ENCODE peak calls at places on chromosomes 3 and 15, in seven cellular contexts. Z is body of pancreas; A is mesendoderm; U is AG10803; Q is CD8-positive, alpha-beta memory T cell; I is astrocyte of the spinal cord; F is cardiac muscle cell. T is an unnamed sample.
A peak's percentile ranks its signal among the peaks of the same experiment; 100 is the strongest.

GRCh38 chr3:7999363-7999762 is 502.3 kb upstream of the LMCD1 start:
- DNase-seq in Q (no peak), F (no peak), I (peak; percentile 13), U (no peak), A (peak; percentile 95), Z (no peak), T (peak; percentile 69)

GRCh38 chr3:8239718-8240698 is 261.6 kb upstream of the LMCD1 start:
- DNase-seq in I (peak; percentile 63), A (peak; percentile 69), Z (peak; percentile 24), Q (no peak), U (peak; percentile 63), F (peak; percentile 71), T (peak; percentile 52)

GRCh38 chr3:33665294-33665693 is 52.8 kb downstream of the CLASP2 start:
- DNase-seq in Q (no peak), F (no peak), U (no peak), A (no peak), I (no peak), Z (no peak), T (no peak)

GRCh38 chr15:69590932-69591524 is 138.4 kb downstream of the RPLP1 start:
- DNase-seq in F (no peak), A (no peak), Q (no peak), U (no peak), Z (no peak), I (no peak), T (no peak)

GRCh38 chr3:169286992-169287391 is 376.5 kb downstream of the MECOM start:
- DNase-seq in U (no peak), Z (no peak), A (peak; percentile 40), F (no peak), Q (no peak), I (no peak), T (no peak)

GRCh38 chr15:92810418-92811138 is 89.5 kb upstream of the CHD2 start:
- DNase-seq in I (peak; percentile 83), F (peak; percentile 56), Q (no peak), Z (peak; percentile 84), A (peak; percentile 47), U (peak; percentile 55), T (no peak)

GRCh38 chr3:117903226-117903625 is 1131.4 kb downstream of the IGSF11 start:
- DNase-seq in Z (no peak), F (no peak), A (no peak), I (peak; percentile 74), U (peak; percentile 89), Q (no peak), T (peak; percentile 37)

GRCh38 chr3:27114684-27115083 is 254.5 kb downstream of the NEK10 start:
- DNase-seq in U (no peak), F (no peak), I (peak; percentile 23), Z (no peak), A (peak; percentile 7), Q (no peak), T (no peak)

GRCh38 chr3:71721721-71722157 is 3.5 kb downstream of the EIF4E3 start:
- DNase-seq in A (no peak), U (no peak), Q (peak; percentile 61), Z (no peak), I (no peak), F (no peak), T (no peak)

GRCh38 chr15:68301300-68301699 is 23.8 kb downstream of the FEM1B start:
- DNase-seq in Q (no peak), F (no peak), Z (no peak), U (no peak), I (no peak), A (no peak), T (no peak)

GRCh38 chr3:9951962-9952805 is at the start of gene PRRT3:
- DNase-seq in U (peak; percentile 28), I (peak; percentile 32), F (peak; percentile 70), A (peak; percentile 64), Q (peak; percentile 69), Z (peak; percentile 30), T (no peak)

GRCh38 chr3:42518800-42519567 is 16.5 kb downstream of the VIPR1 start:
- DNase-seq in U (no peak), A (peak; percentile 65), I (no peak), F (peak; percentile 19), Z (peak; percentile 44), Q (peak; percentile 62), T (no peak)

GRCh38 chr3:128346562-128346961 is 120.1 kb downstream of the DNAJB8 start:
- DNase-seq in U (no peak), Z (no peak), A (no peak), F (no peak), Q (no peak), I (no peak), T (no peak)

GRCh38 chr3:115022214-115022613 is 124.9 kb downstream of the ZBTB20 start:
- DNase-seq in Z (no peak), F (no peak), A (no peak), I (no peak), Q (no peak), U (no peak), T (no peak)

GRCh38 chr15:43796566-43796965 is 3.5 kb downstream of the SERINC4 start:
- DNase-seq in Z (no peak), I (no peak), Q (no peak), A (no peak), F (no peak), U (no peak), T (no peak)

GRCh38 chr15:43794269-43795037 is 2.3 kb downstream of the SERF2 start:
- DNase-seq in A (peak; percentile 46), Z (peak; percentile 19), F (peak; percentile 46), U (peak; percentile 65), Q (no peak), I (peak; percentile 41), T (no peak)

GRCh38 chr15:43793647-43794046 is 1.5 kb downstream of the SERF2 start:
- DNase-seq in Z (no peak), F (no peak), U (no peak), I (no peak), A (no peak), Q (no peak), T (no peak)

GRCh38 chr15:43795197-43795596 is 3.1 kb downstream of the SERF2 start:
- DNase-seq in Z (no peak), I (no peak), F (no peak), Q (no peak), U (no peak), A (no peak), T (no peak)

DNA sequence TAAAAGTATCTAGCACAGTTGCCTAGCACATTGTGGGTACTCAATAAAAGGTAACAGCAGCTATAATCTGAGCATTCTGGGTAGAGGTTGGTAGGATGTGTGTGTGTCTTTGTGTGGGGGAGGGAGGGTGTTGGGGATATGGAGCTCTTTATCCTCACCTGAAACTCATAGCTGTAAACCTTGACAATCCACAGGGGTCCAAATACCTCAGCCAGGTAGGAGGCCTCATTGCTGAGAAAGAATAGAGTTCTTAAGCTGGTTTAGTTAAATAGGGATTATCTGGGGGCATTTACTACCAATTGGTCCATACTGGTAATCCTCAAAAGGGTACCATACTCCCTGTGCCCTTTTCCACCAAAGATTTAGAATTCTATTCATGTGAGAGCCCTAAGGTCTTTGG is 3.9 kb downstream of the SERF2 start:
- DNase-seq in Z (no peak), Q (no peak), F (no peak), A (peak; percentile 63), I (no peak), U (no peak), T (no peak)
- H3K4me3 ChIP-seq in Z (no peak overlapping the region), Q (no peak overlapping the region), F (no peak overlapping the region), A (no peak overlapping the region), I (no peak overlapping the region), U (no peak overlapping the region), T (no peak overlapping the region)

GRCh38 chr3:185552358-185552877 is at the start of gene LIPH:
- DNase-seq in U (peak; percentile 34), Q (no peak), F (peak; percentile 9), A (peak; percentile 75), Z (peak; percentile 38), I (no peak), T (no peak)
- H3K4me3 ChIP-seq in U (no peak within 1 kb of the TSS), Q (no peak within 1 kb of the TSS), F (no peak within 1 kb of the TSS), A (no peak within 1 kb of the TSS), Z (peak within 1 kb of the TSS; percentile 12), I (no peak within 1 kb of the TSS), T (no peak within 1 kb of the TSS)

GRCh38 chr3:129627350-129628168 is 21.1 kb upstream of the PLXND1 start:
- DNase-seq in A (peak; percentile 95), F (peak; percentile 78), Z (peak; percentile 76), I (peak; percentile 81), Q (peak; percentile 78), U (peak; percentile 84), T (no peak)

GRCh38 chr3:129624347-129625070 is 18.0 kb upstream of the PLXND1 start:
- DNase-seq in I (no peak), F (no peak), A (no peak), Q (no peak), U (peak; percentile 47), Z (no peak), T (no peak)

GRCh38 chr3:129626744-129627349 is 20.4 kb upstream of the PLXND1 start:
- DNase-seq in F (peak; percentile 89), I (no peak), U (peak; percentile 85), Z (peak; percentile 97), A (peak; percentile 94), Q (peak; percentile 75), T (no peak)

GRCh38 chr3:129623447-129624118 is 17.1 kb upstream of the PLXND1 start:
- DNase-seq in F (no peak), A (no peak), U (no peak), Z (peak; percentile 61), Q (peak; percentile 36), I (peak; percentile 43), T (no peak)

DNA sequence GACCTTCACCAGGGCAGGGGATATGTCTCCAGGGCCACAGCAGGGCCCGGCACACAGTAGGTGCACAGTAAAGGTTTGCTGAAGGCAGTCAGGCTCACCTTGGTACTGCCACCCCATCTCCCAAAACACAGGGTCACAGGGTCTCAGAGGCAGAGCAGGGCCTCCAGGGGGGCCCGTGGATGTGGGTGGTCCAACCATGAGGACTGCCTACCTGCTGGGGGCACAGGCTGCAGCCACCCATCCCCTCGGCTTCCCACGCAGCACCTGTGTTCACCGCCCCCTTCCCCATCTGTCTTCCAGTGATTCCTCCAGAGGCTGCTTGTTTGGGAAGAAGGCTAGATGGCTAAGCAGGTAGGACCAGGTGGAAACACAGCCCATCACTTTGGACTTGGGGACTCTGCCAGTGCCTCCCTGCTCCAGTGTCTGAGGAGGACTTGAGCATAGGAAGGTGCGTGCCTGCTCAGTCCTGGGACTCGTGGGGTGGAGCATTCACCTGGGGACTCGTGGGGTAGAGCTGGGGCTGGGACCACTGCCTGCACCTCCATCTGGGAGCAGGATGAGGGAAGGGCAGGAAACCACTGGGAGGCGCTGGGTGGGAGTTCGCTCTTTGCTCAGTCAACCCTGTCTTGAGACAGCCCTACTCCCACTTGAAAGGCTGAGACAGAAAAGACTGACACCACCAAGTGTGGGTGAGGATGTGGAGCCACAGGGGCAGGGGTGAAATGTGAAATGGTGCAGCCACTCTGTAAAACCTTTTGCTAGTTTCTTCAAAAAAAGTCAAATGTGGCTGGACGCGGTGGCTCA is 18.8 kb upstream of the PLXND1 start:
- DNase-seq in U (no peak), I (no peak), Q (no peak), Z (no peak), F (no peak), A (no peak), T (no peak)
- H3K4me3 ChIP-seq in U (no peak overlapping the region), I (no peak overlapping the region), Q (no peak overlapping the region), Z (no peak overlapping the region), F (no peak overlapping the region), A (no peak overlapping the region), T (no peak overlapping the region)

GRCh38 chr3:111862974-111863373 is 3.9 kb downstream of the PHLDB2 start:
- DNase-seq in F (no peak), U (no peak), A (no peak), Q (no peak), I (no peak), Z (no peak), T (no peak)
- H3K4me3 ChIP-seq in F (no peak overlapping the region), U (no peak overlapping the region), A (no peak overlapping the region), Q (no peak overlapping the region), I (no peak overlapping the region), Z (no peak overlapping the region), T (peak overlapping the region; percentile 79)